ENCODE peak calls at places on chromosomes 16 and 17, in ten cellular contexts. U, X, I, B, H, O, S, T, N and D are unnamed samples.

GRCh38 chr16:20398603-20399002 is 5.9 kb downstream of the PDILT start:
- DNase-seq in I (no peak), H (no peak), O (no peak), S (no peak), T (no peak), N (no peak), U (no peak), B (no peak), X (no peak), D (no peak)

GRCh38 chr17:1373710-1374237 is 26.2 kb downstream of the YWHAE start:
- DNase-seq in H (no peak), U (no peak), T (no peak), B (no peak), X (no peak), I (no peak), O (no peak), N (no peak), S (no peak), D (no peak)

GRCh38 chr17:43655702-43656275 is 5.9 kb downstream of the MEOX1 start:
- DNase-seq in H (no peak), X (no peak), S (no peak), U (no peak), N (no peak), B (peak; percentile 23), O (no peak), I (no peak), T (no peak), D (no peak)

GRCh38 chr16:1209081-1209480 is 16.0 kb downstream of the TPSG1 start:
- DNase-seq in N (no peak), H (no peak), U (no peak), B (no peak), X (no peak), S (no peak), I (no peak), T (no peak), O (no peak), D (no peak)

GRCh38 chr16:3020247-3020603 is at the start of gene TNFRSF12A:
- DNase-seq in I (peak; percentile 88), S (peak; percentile 83), N (peak; percentile 95), H (peak; percentile 66), T (peak; percentile 80), O (peak; percentile 65), B (peak; percentile 87), U (peak; percentile 63), X (peak; percentile 88), D (peak; percentile 95)

GRCh38 chr17:65022751-65023421 is 33.7 kb downstream of the GNA13 start:
- DNase-seq in B (peak; percentile 97), X (no peak), H (no peak), O (peak; percentile 44), S (no peak), U (no peak), T (no peak), I (no peak), N (peak; percentile 74), D (peak; percentile 70)

GRCh38 chr16:61887903-61888302 is 148.3 kb downstream of the CDH8 start:
- DNase-seq in H (no peak), T (no peak), B (peak; percentile 74), O (no peak), N (no peak), U (no peak), I (no peak), X (no peak), S (peak; percentile 10), D (no peak)

GRCh38 chr16:12271006-12271405 is 294.5 kb downstream of the SNX29 start:
- DNase-seq in B (peak; percentile 14), H (no peak), U (no peak), S (no peak), X (no peak), O (no peak), T (peak; percentile 62), N (no peak), I (no peak), D (no peak)

GRCh38 chr16:57260294-57260929 is 15.4 kb downstream of the ARL2BP start:
- DNase-seq in I (peak; percentile 41), S (no peak), X (peak; percentile 28), B (peak; percentile 82), O (no peak), N (peak; percentile 62), U (no peak), T (no peak), H (peak; percentile 61), D (peak; percentile 66)

GRCh38 chr16:2148714-2149629 is 547 bp downstream of the RAB26 start:
- DNase-seq in O (no peak), X (no peak), H (no peak), B (peak; percentile 29), U (no peak), I (no peak), T (no peak), S (no peak), N (no peak), D (peak; percentile 64)

GRCh38 chr17:44707755-44708400 is 587 bp upstream of the DBF4B start:
- DNase-seq in I (no peak), H (no peak), O (no peak), U (no peak), B (no peak), N (no peak), S (no peak), X (no peak), T (no peak), D (no peak)

GRCh38 chr16:15861996-15862395 is 5.2 kb upstream of the MYH11 start:
- DNase-seq in X (no peak), S (no peak), U (no peak), N (no peak), O (no peak), B (no peak), H (no peak), I (no peak), T (no peak), D (no peak)

GRCh38 chr17:76969598-76970172 is 101.5 kb downstream of the MGAT5B start:
- DNase-seq in O (peak; percentile 56), U (no peak), T (peak; percentile 75), H (no peak), N (no peak), X (no peak), S (no peak), B (no peak), I (no peak), D (no peak)

GRCh38 chr16:82358601-82359221 is 188.7 kb upstream of the MPHOSPH6 start:
- DNase-seq in T (no peak), S (no peak), U (peak; percentile 69), I (no peak), O (no peak), X (no peak), N (no peak), B (peak; percentile 54), H (no peak), D (no peak)

GRCh38 chr17:8273884-8274444 is 14.5 kb upstream of the RANGRF start:
- DNase-seq in T (no peak), S (no peak), U (no peak), H (no peak), N (no peak), O (no peak), I (no peak), B (no peak), X (no peak), D (no peak)
- TF ChIP-seq CTCF in T (no peak), S (no peak), U (no peak), H (no peak), N (no peak), O (no peak), I (no peak), B (no peak), X (no peak), D (no peak)

GRCh38 chr17:19363114-19363438 is 553 bp upstream of the B9D1 start:
- DNase-seq in U (no peak), N (no peak), I (no peak), O (no peak), S (no peak), X (no peak), B (no peak), T (no peak), H (no peak), D (no peak)
- TF ChIP-seq CTCF in U (no peak), N (no peak), I (no peak), O (peak; percentile 59), S (peak; percentile 6), X (no peak), B (no peak), T (no peak), H (peak; percentile 23), D (no peak)

GRCh38 chr17:78642707-78643106 is 65.5 kb upstream of the DNAH17 start:
- DNase-seq in S (no peak), T (no peak), U (no peak), O (no peak), B (no peak), N (no peak), X (no peak), H (no peak), I (no peak), D (no peak)

GRCh38 chr17:78641243-78641642 is 64.0 kb upstream of the DNAH17 start:
- DNase-seq in I (no peak), X (no peak), S (no peak), U (no peak), O (no peak), B (no peak), H (peak; percentile 29), N (no peak), T (no peak), D (no peak)

GRCh38 chr17:78643326-78643725 is 66.1 kb upstream of the DNAH17 start:
- DNase-seq in I (no peak), H (peak; percentile 26), T (no peak), B (no peak), N (no peak), X (no peak), U (no peak), O (no peak), S (no peak), D (no peak)

GRCh38 chr17:78641666-78642065 is 64.5 kb upstream of the DNAH17 start:
- DNase-seq in I (no peak), T (no peak), X (no peak), H (peak; percentile 27), N (no peak), S (no peak), B (no peak), O (no peak), U (no peak), D (no peak)

GRCh38 chr17:78640700-78641099 is 63.5 kb upstream of the DNAH17 start:
- DNase-seq in X (no peak), N (no peak), H (no peak), T (no peak), O (no peak), S (no peak), I (no peak), B (no peak), U (no peak), D (no peak)
- TF ChIP-seq CTCF in X (no peak), N (no peak), H (no peak), T (no peak), O (no peak), S (no peak), I (no peak), B (no peak), U (no peak), D (no peak)

DNA sequence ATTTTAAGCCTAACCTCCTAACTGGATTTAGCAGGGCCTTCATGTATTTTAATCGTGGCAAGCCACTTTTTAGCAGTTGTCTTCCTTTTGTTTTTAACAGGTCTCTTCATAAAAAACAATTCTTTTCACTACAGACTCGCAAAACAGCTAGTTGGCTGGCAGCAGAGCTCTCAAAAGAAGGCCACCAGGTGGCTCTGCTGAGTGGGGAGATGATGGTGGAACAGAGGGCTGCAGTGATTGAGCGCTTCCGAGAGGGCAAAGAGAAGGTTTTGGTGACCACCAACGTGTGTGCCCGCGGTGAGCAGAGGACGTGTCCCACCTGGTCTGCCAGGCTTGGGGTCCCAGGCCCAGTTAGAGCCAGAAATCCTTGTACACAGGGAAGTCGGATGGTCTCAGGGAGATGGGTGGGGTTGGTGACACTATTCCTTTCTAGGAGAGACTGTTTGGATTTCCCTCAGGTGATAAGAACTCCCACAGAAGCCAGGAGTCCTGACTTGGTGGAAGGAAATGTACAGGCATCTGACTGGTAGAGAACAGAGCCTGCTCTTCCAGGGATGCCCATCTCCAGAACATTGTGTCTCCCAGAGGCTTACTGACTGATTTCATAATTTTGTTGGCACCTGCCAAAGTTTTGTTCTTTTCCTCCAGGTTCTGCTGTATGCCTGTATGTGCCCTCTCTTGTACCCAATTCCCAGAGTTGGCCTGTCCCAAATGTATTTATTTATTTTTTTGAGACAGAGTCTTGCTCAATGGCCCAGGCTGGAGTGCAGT is 14.9 kb upstream of the DDX19A start:
- DNase-seq in N (no peak), O (no peak), S (no peak), T (peak; percentile 38), U (no peak), I (no peak), H (no peak), B (peak; percentile 18), X (peak; percentile 60), D (no peak)
- TF ChIP-seq CTCF in N (peak; percentile 53), O (peak; percentile 46), S (peak; percentile 63), T (no peak), U (no peak), I (peak; percentile 34), H (peak; percentile 31), B (peak; percentile 63), X (peak; percentile 57), D (peak; percentile 45)